ENCODE peak calls at places on chromosome 5, in seven cellular contexts. Y is PC-3; S is effector memory CD4-positive, alpha-beta T cell; W is tibial nerve; A is CD8-positive, alpha-beta T cell; R is K562; K is A549. H is an unnamed sample.

GRCh38 chr5:82673460-82673859 is 395.3 kb upstream of the RPS23 start:
- DNase-seq in Y (no peak), S (no peak), W (no peak), A (no peak), R (no peak), K (no peak), H (no peak)

GRCh38 chr5:76305264-76305663 is 97.8 kb upstream of the IQGAP2 start:
- DNase-seq in Y (no peak), S (no peak), W (no peak), A (no peak), R (no peak), K (no peak), H (no peak)

GRCh38 chr5:36657563-36657995 is 51.2 kb downstream of the SLC1A3 start:
- DNase-seq in Y (peak; percentile 99), S (no peak), W (peak; percentile 89), A (no peak), R (no peak), K (no peak), H (no peak)

GRCh38 chr5:143541943-143542797 is 138.7 kb upstream of the NR3C1 start:
- DNase-seq in Y (no peak), S (no peak), W (no peak), A (no peak), R (no peak), K (no peak), H (no peak)

GRCh38 chr5:136766456-136766855 is 401.1 kb upstream of the TRPC7 start:
- DNase-seq in Y (peak; percentile 66), S (no peak), W (no peak), A (no peak), R (no peak), K (no peak), H (no peak)

GRCh38 chr5:65292196-65292595 is 189.5 kb downstream of the ADAMTS6 start:
- DNase-seq in Y (no peak), S (no peak), W (no peak), A (no peak), R (no peak), K (no peak), H (no peak)

GRCh38 chr5:34743878-34744277 is 87.8 kb downstream of the RAI14 start:
- DNase-seq in Y (no peak), S (no peak), W (no peak), A (no peak), R (no peak), K (no peak), H (no peak)

GRCh38 chr5:137147346-137147745 is 351.8 kb downstream of the SPOCK1 start:
- DNase-seq in Y (no peak), S (no peak), W (no peak), A (no peak), R (no peak), K (no peak), H (no peak)

GRCh38 chr5:142874537-142874936 is 104.4 kb downstream of the ARHGAP26 start:
- DNase-seq in Y (peak; percentile 95), S (no peak), W (peak; percentile 68), A (no peak), R (no peak), K (peak; percentile 73), H (no peak)

GRCh38 chr5:96881511-96882115 is 5.3 kb downstream of the ERAP2 start:
- DNase-seq in Y (peak; percentile 50), S (no peak), W (no peak), A (no peak), R (no peak), K (no peak), H (no peak)

GRCh38 chr5:147084702-147085101 is 150.1 kb upstream of the STK32A start:
- DNase-seq in Y (no peak), S (no peak), W (no peak), A (no peak), R (no peak), K (no peak), H (peak; percentile 78)

GRCh38 chr5:10599828-10600227 is 36.0 kb downstream of the ANKRD33B start:
- DNase-seq in Y (peak; percentile 91), S (no peak), W (no peak), A (no peak), R (no peak), K (no peak), H (no peak)

GRCh38 chr5:35771839-35772238 is 84.9 kb upstream of the IL7R start:
- DNase-seq in Y (no peak), S (no peak), W (no peak), A (no peak), R (no peak), K (no peak), H (no peak)

GRCh38 chr5:147752033-147752432 is 30.5 kb downstream of the JAKMIP2 start:
- DNase-seq in Y (no peak), S (no peak), W (no peak), A (no peak), R (no peak), K (no peak), H (no peak)

GRCh38 chr5:165892383-165892782 is 2387.0 kb downstream of the MAT2B start:
- DNase-seq in Y (no peak), S (no peak), W (no peak), A (no peak), R (no peak), K (no peak), H (no peak)

GRCh38 chr5:75374394-75374814 is 37.4 kb downstream of the HMGCR start:
- DNase-seq in Y (no peak), S (no peak), W (no peak), A (no peak), R (no peak), K (no peak), H (no peak)

GRCh38 chr5:135468541-135468940 is 16.4 kb upstream of the TIFAB start:
- DNase-seq in Y (no peak), S (no peak), W (no peak), A (no peak), R (no peak), K (no peak), H (no peak)

GRCh38 chr5:155147222-155147621 is 133.7 kb downstream of the KIF4B start:
- DNase-seq in Y (peak; percentile 7), S (no peak), W (no peak), A (no peak), R (no peak), K (no peak), H (no peak)

GRCh38 chr5:131644822-131645221 is 9.8 kb upstream of the RAPGEF6 start:
- DNase-seq in Y (peak; percentile 25), S (no peak), W (no peak), A (no peak), R (no peak), K (no peak), H (no peak)

GRCh38 chr5:176446884-176447537 is 1.2 kb upstream of the FAF2 start:
- DNase-seq in Y (no peak), S (no peak), W (peak; percentile 5), A (no peak), R (peak; percentile 38), K (no peak), H (no peak)

GRCh38 chr5:7361593-7361992 is 34.3 kb upstream of the ADCY2 start:
- DNase-seq in Y (no peak), S (no peak), W (no peak), A (no peak), R (no peak), K (no peak), H (no peak)

GRCh38 chr5:109866051-109866450 is 176.3 kb downstream of the MAN2A1 start:
- DNase-seq in Y (peak; percentile 94), S (no peak), W (no peak), A (no peak), R (no peak), K (no peak), H (no peak)

GRCh38 chr5:168311061-168311566 is 19.7 kb downstream of the WWC1 start:
- DNase-seq in Y (peak; percentile 31), S (no peak), W (no peak), A (no peak), R (no peak), K (no peak), H (peak; percentile 32)

GRCh38 chr5:43313854-43314457 is 744 bp upstream of the HMGCS1 start:
- DNase-seq in Y (no peak), S (no peak), W (peak; percentile 7), A (no peak), R (no peak), K (no peak), H (no peak)

GRCh38 chr5:94245608-94246007 is 372.8 kb downstream of the KIAA0825 start:
- DNase-seq in Y (peak; percentile 8), S (no peak), W (no peak), A (no peak), R (no peak), K (no peak), H (no peak)

DNA sequence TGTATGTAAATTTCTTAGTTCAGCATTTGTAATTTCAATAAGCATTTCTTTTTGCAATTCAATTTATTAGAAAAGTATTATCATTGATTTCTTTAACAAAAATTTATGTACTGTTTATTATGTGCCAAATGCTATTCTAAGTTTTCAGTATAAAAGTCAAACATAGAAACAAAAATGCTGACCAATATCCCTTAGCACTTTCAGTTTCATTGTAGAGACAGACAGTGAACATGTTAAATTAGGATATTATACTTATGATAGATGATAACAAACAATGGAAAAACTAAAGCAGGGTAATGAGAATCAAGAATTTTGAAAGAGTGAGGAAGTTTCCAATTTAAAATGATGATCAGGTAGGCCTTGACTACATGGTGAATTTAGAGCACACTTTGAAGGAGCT is 1106.0 kb downstream of the TAF11L14 start:
- DNase-seq in Y (no peak), S (no peak), W (no peak), A (no peak), R (no peak), K (no peak), H (no peak)
- H3K27ac ChIP-seq in Y (no peak overlapping the region), S (no peak overlapping the region), W (no peak overlapping the region), A (no peak overlapping the region), R (no peak overlapping the region), K (no peak overlapping the region), H (no peak overlapping the region)

DNA sequence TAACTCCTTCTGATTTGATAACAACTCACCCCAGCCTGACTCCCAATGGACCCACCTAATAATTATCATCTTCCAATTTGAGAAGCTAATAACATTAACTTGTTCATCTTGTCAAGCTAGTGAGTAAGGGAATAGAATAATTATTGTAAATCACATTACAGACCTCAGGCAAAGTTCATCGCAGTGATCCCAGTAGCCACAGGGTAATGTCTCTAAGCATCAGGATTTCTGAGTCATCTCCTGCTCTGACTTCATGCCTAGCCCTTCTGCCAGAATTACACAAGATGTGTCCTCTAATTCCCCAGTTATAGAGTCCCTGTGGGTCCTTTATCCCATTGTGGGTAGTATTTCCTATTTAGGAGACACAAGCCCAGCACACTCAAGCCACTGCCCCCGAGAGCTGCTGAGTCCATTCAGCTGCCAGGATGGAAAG is 365.7 kb downstream of the DEPDC1B start:
- DNase-seq in Y (peak; percentile 59), S (no peak), W (no peak), A (no peak), R (no peak), K (peak; percentile 4), H (no peak)
- H3K27ac ChIP-seq in Y (no peak overlapping the region), S (no peak overlapping the region), W (no peak overlapping the region), A (no peak overlapping the region), R (no peak overlapping the region), K (no peak overlapping the region), H (no peak overlapping the region)

GRCh38 chr5:79508794-79509193 is 5.1 kb downstream of the HOMER1 start:
- DNase-seq in Y (no peak), S (no peak), W (no peak), A (no peak), R (no peak), K (no peak), H (no peak)
- H3K27ac ChIP-seq in Y (no peak overlapping the region), S (no peak overlapping the region), W (no peak overlapping the region), A (no peak overlapping the region), R (peak overlapping the region; percentile 17), K (no peak overlapping the region), H (no peak overlapping the region)

DNA sequence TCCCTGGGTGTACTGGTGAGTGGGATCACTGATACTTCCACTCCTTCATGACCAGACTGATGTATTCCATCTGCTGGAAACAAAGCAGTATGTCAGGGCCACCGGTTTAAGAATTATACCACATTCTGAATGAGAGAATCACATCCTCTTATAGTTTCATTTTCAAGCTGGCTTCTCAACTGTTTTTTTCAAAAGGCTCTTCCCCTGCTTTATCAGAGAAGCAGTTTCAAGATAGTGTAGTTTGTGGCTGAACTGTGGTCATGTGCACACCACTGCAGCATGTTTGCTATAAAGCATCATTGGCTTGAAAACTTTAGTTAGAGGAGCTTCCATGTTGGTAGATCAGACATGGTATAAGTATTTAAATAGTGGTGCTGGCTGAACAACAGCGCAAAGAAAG is 450.5 kb upstream of the CDH10 start:
- DNase-seq in Y (no peak), S (no peak), W (no peak), A (no peak), R (no peak), K (no peak), H (no peak)
- H3K27ac ChIP-seq in Y (no peak overlapping the region), S (no peak overlapping the region), W (no peak overlapping the region), A (no peak overlapping the region), R (no peak overlapping the region), K (no peak overlapping the region), H (no peak overlapping the region)